ENCODE peak calls at places on chromosome 11, in six cellular contexts. One of them, this sample, is unnamed.
A peak's percentile ranks its signal among the peaks of the same experiment; 100 is the strongest.

GRCh38 chr11:70611166-70611565 is 212.8 kb downstream of the CTTN start:
- DNase-seq in CD4-positive, alpha-beta T cell: no peak
- DNase-seq in AG04449: no peak
- DNase-seq in IMR-90: no peak
- DNase-seq in mammary epithelial cell: no peak
- DNase-seq in fibroblast of villous mesenchyme: no peak
- DNase-seq in this sample: no peak

GRCh38 chr11:15551897-15552851 is 437.5 kb downstream of the INSC start:
- DNase-seq in CD4-positive, alpha-beta T cell: no peak
- DNase-seq in AG04449: no peak
- DNase-seq in IMR-90: no peak
- DNase-seq in mammary epithelial cell: no peak
- DNase-seq in fibroblast of villous mesenchyme: no peak
- DNase-seq in this sample: no peak

GRCh38 chr11:22340803-22341581 is 2.8 kb downstream of the SLC17A6 start:
- DNase-seq in CD4-positive, alpha-beta T cell: no peak
- DNase-seq in AG04449: no peak
- DNase-seq in IMR-90: no peak
- DNase-seq in mammary epithelial cell: no peak
- DNase-seq in fibroblast of villous mesenchyme: no peak
- DNase-seq in this sample: no peak

GRCh38 chr11:78392854-78393253 is 24.8 kb downstream of the GAB2 start:
- DNase-seq in CD4-positive, alpha-beta T cell: no peak
- DNase-seq in AG04449: no peak
- DNase-seq in IMR-90: no peak
- DNase-seq in mammary epithelial cell: no peak
- DNase-seq in fibroblast of villous mesenchyme: no peak
- DNase-seq in this sample: no peak

GRCh38 chr11:86629070-86629706 is 43.2 kb downstream of the ME3 start:
- DNase-seq in CD4-positive, alpha-beta T cell: no peak
- DNase-seq in AG04449: no peak
- DNase-seq in IMR-90: peak; percentile 66
- DNase-seq in mammary epithelial cell: no peak
- DNase-seq in fibroblast of villous mesenchyme: peak; percentile 86
- DNase-seq in this sample: no peak

GRCh38 chr11:95218149-95218548 is 12.9 kb downstream of the SESN3 start:
- DNase-seq in CD4-positive, alpha-beta T cell: no peak
- DNase-seq in AG04449: no peak
- DNase-seq in IMR-90: no peak
- DNase-seq in mammary epithelial cell: no peak
- DNase-seq in fibroblast of villous mesenchyme: no peak
- DNase-seq in this sample: no peak

GRCh38 chr11:79313513-79313912 is 127.3 kb downstream of the TENM4 start:
- DNase-seq in CD4-positive, alpha-beta T cell: no peak
- DNase-seq in AG04449: no peak
- DNase-seq in IMR-90: no peak
- DNase-seq in mammary epithelial cell: no peak
- DNase-seq in fibroblast of villous mesenchyme: no peak
- DNase-seq in this sample: no peak

GRCh38 chr11:2419638-2420501 is 19.3 kb downstream of the TSSC4 start:
- DNase-seq in CD4-positive, alpha-beta T cell: peak; percentile 51
- DNase-seq in AG04449: no peak
- DNase-seq in IMR-90: peak; percentile 72
- DNase-seq in mammary epithelial cell: peak; percentile 22
- DNase-seq in fibroblast of villous mesenchyme: peak; percentile 78
- DNase-seq in this sample: no peak

GRCh38 chr11:3147257-3147619 is 17.9 kb downstream of the OSBPL5 start:
- DNase-seq in CD4-positive, alpha-beta T cell: no peak
- DNase-seq in AG04449: no peak
- DNase-seq in IMR-90: no peak
- DNase-seq in mammary epithelial cell: no peak
- DNase-seq in fibroblast of villous mesenchyme: no peak
- DNase-seq in this sample: no peak

GRCh38 chr11:86551286-86551685 is 121.1 kb downstream of the ME3 start:
- DNase-seq in CD4-positive, alpha-beta T cell: no peak
- DNase-seq in AG04449: peak; percentile 82
- DNase-seq in IMR-90: peak; percentile 95
- DNase-seq in mammary epithelial cell: peak; percentile 81
- DNase-seq in fibroblast of villous mesenchyme: peak; percentile 93
- DNase-seq in this sample: no peak

GRCh38 chr11:130047141-130047540 is 22.6 kb upstream of the APLP2 start:
- DNase-seq in CD4-positive, alpha-beta T cell: no peak
- DNase-seq in AG04449: no peak
- DNase-seq in IMR-90: peak; percentile 29
- DNase-seq in mammary epithelial cell: peak; percentile 23
- DNase-seq in fibroblast of villous mesenchyme: no peak
- DNase-seq in this sample: no peak

GRCh38 chr11:122285021-122285420 is 169.0 kb upstream of the BLID start:
- DNase-seq in CD4-positive, alpha-beta T cell: no peak
- DNase-seq in AG04449: no peak
- DNase-seq in IMR-90: peak; percentile 69
- DNase-seq in mammary epithelial cell: no peak
- DNase-seq in fibroblast of villous mesenchyme: no peak
- DNase-seq in this sample: no peak

GRCh38 chr11:86218125-86219081 is 26.1 kb upstream of the EED start:
- DNase-seq in CD4-positive, alpha-beta T cell: peak; percentile 42
- DNase-seq in AG04449: no peak
- DNase-seq in IMR-90: peak; percentile 76
- DNase-seq in mammary epithelial cell: peak; percentile 55
- DNase-seq in fibroblast of villous mesenchyme: peak; percentile 79
- DNase-seq in this sample: peak; percentile 61

GRCh38 chr11:20459865-20460264 is 72.3 kb downstream of the PRMT3 start:
- DNase-seq in CD4-positive, alpha-beta T cell: no peak
- DNase-seq in AG04449: no peak
- DNase-seq in IMR-90: no peak
- DNase-seq in mammary epithelial cell: no peak
- DNase-seq in fibroblast of villous mesenchyme: peak; percentile 50
- DNase-seq in this sample: no peak
- TF ChIP-seq CTCF in CD4-positive, alpha-beta T cell: no peak
- TF ChIP-seq CTCF in AG04449: no peak
- TF ChIP-seq CTCF in IMR-90: no peak
- TF ChIP-seq CTCF in mammary epithelial cell: no peak
- TF ChIP-seq CTCF in fibroblast of villous mesenchyme: no peak
- TF ChIP-seq CTCF in this sample: no peak

DNA sequence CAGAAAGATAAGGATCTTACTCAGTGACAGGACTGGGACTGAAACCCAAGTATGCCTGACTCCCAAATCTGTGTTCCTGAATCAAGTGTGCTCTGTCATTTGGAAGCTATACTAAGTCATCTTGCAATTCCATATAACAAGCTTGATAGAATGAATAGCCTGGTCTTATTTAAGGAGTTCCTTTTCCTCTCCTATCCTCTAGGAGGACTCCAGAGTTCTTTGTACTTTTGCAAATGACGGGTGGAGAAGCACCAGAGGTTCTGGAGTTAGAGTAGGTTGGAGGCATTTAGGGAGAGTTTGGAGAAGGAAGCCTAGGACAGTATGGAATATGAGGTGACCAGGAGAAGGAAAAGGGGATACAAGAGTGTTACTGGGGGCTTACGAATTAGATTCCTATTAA is 92.9 kb upstream of the RCN1 start:
- DNase-seq in CD4-positive, alpha-beta T cell: no peak
- DNase-seq in AG04449: no peak
- DNase-seq in IMR-90: no peak
- DNase-seq in mammary epithelial cell: no peak
- DNase-seq in fibroblast of villous mesenchyme: no peak
- DNase-seq in this sample: no peak
- TF ChIP-seq CTCF in CD4-positive, alpha-beta T cell: no peak
- TF ChIP-seq CTCF in AG04449: no peak
- TF ChIP-seq CTCF in IMR-90: no peak
- TF ChIP-seq CTCF in mammary epithelial cell: no peak
- TF ChIP-seq CTCF in fibroblast of villous mesenchyme: no peak
- TF ChIP-seq CTCF in this sample: no peak

DNA sequence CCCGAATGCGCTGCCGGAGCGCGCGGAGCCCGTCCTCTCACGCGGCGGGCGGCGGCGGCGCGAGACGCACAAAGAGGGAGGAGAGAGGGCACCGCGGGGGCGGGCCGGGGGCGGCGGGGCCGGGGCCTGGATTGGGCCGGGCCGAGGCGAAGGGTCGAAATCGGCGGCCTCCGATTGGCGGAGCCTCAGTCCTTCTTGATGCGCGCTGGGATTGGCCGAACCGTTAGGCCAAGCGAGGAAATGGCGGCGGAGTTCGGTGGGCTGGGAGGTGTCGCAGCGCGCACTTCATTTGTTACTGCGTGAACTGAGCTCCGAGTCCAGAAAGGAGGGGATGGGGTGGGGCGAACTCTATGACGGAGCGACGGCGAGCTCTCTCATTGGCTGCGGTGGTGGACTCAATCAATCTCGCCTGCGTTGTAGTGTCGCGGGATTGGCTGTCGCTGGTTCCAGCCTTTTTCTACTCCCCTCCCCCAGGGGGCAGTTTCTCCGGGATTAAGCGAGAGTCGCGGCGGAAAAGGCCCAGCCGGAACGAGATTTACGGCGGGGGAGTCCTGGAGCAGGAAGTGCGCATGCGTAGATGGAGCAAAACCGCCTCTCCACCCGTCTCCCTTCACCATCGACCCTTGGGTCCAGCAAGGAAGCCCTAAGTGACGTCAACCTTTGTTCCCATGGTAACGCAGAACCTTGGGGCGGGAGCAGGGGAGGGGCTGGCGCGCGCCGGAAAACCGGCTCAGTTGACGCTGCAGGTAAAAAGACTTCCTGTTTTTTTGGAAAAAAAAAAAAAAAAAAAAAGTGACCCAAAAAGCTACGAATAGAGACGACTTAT is at the start of gene SF1:
- DNase-seq in CD4-positive, alpha-beta T cell: peak; percentile 97
- DNase-seq in AG04449: peak; percentile 97
- DNase-seq in IMR-90: peak; percentile 100
- DNase-seq in mammary epithelial cell: peak; percentile 100
- DNase-seq in fibroblast of villous mesenchyme: peak; percentile 100
- DNase-seq in this sample: peak; percentile 60
- TF ChIP-seq CTCF in CD4-positive, alpha-beta T cell: no peak
- TF ChIP-seq CTCF in AG04449: no peak
- TF ChIP-seq CTCF in IMR-90: peak; percentile 20
- TF ChIP-seq CTCF in mammary epithelial cell: no peak
- TF ChIP-seq CTCF in fibroblast of villous mesenchyme: no peak
- TF ChIP-seq CTCF in this sample: no peak

GRCh38 chr11:34653031-34653430 is 32.1 kb downstream of the EHF start:
- DNase-seq in CD4-positive, alpha-beta T cell: no peak
- DNase-seq in AG04449: no peak
- DNase-seq in IMR-90: no peak
- DNase-seq in mammary epithelial cell: no peak
- DNase-seq in fibroblast of villous mesenchyme: no peak
- DNase-seq in this sample: no peak

GRCh38 chr11:34652191-34652958 is 31.5 kb downstream of the EHF start:
- DNase-seq in CD4-positive, alpha-beta T cell: no peak
- DNase-seq in AG04449: no peak
- DNase-seq in IMR-90: peak; percentile 13
- DNase-seq in mammary epithelial cell: peak; percentile 36
- DNase-seq in fibroblast of villous mesenchyme: peak; percentile 56
- DNase-seq in this sample: no peak

GRCh38 chr11:34654491-34655334 is 33.8 kb downstream of the EHF start:
- DNase-seq in CD4-positive, alpha-beta T cell: no peak
- DNase-seq in AG04449: no peak
- DNase-seq in IMR-90: peak; percentile 66
- DNase-seq in mammary epithelial cell: peak; percentile 71
- DNase-seq in fibroblast of villous mesenchyme: peak; percentile 88
- DNase-seq in this sample: no peak

GRCh38 chr11:34655335-34656008 is 34.6 kb downstream of the EHF start:
- DNase-seq in CD4-positive, alpha-beta T cell: no peak
- DNase-seq in AG04449: peak; percentile 52
- DNase-seq in IMR-90: peak; percentile 97
- DNase-seq in mammary epithelial cell: peak; percentile 76
- DNase-seq in fibroblast of villous mesenchyme: peak; percentile 59
- DNase-seq in this sample: no peak

DNA sequence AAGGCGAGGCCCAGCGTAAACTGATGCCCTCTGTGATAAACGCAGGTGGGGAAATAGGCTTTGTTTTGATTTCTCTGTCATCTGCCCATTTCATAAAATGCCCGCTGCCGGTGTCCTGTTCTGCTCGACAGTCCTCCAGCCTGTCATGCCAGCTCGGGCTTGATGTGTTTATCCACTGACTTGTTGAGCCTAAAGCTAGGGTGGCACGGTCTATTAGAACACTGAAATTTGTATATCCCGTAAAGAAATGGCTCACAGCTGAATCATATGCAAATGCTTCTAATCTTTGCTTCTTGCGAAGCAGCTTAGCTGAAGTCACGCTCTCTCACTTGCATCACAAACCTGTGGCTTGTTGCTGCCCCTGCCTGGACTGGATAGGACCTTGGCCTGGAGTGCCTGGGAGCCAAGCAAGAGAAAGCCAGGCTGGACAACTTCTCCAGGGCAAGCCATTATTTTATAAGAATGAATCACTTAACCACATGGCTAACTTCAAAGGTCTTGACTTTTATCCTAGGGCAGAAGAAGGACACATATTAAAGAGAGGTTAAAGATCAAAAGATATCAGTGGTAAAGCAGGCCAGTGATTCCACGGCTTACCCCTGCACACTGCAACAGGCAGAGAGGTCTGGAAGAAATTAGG is 33.1 kb downstream of the EHF start:
- DNase-seq in CD4-positive, alpha-beta T cell: no peak
- DNase-seq in AG04449: peak; percentile 77
- DNase-seq in IMR-90: peak; percentile 99
- DNase-seq in mammary epithelial cell: peak; percentile 98
- DNase-seq in fibroblast of villous mesenchyme: peak; percentile 99
- DNase-seq in this sample: no peak
- TF ChIP-seq CTCF in CD4-positive, alpha-beta T cell: no peak
- TF ChIP-seq CTCF in AG04449: peak; percentile 4
- TF ChIP-seq CTCF in IMR-90: peak; percentile 32
- TF ChIP-seq CTCF in mammary epithelial cell: peak; percentile 50
- TF ChIP-seq CTCF in fibroblast of villous mesenchyme: peak; percentile 11
- TF ChIP-seq CTCF in this sample: no peak

GRCh38 chr11:1387961-1388762 is 1.6 kb upstream of the BRSK2 start:
- DNase-seq in CD4-positive, alpha-beta T cell: no peak
- DNase-seq in AG04449: no peak
- DNase-seq in IMR-90: no peak
- DNase-seq in mammary epithelial cell: no peak
- DNase-seq in fibroblast of villous mesenchyme: no peak
- DNase-seq in this sample: no peak

GRCh38 chr11:1389932-1390587 is at the start of gene BRSK2:
- DNase-seq in CD4-positive, alpha-beta T cell: no peak
- DNase-seq in AG04449: no peak
- DNase-seq in IMR-90: no peak
- DNase-seq in mammary epithelial cell: no peak
- DNase-seq in fibroblast of villous mesenchyme: no peak
- DNase-seq in this sample: no peak

GRCh38 chr11:1390603-1391164 is 950 bp downstream of the BRSK2 start:
- DNase-seq in CD4-positive, alpha-beta T cell: no peak
- DNase-seq in AG04449: no peak
- DNase-seq in IMR-90: peak; percentile 5
- DNase-seq in mammary epithelial cell: no peak
- DNase-seq in fibroblast of villous mesenchyme: peak; percentile 9
- DNase-seq in this sample: no peak

GRCh38 chr11:1388763-1389102 is 1.0 kb upstream of the BRSK2 start:
- DNase-seq in CD4-positive, alpha-beta T cell: no peak
- DNase-seq in AG04449: no peak
- DNase-seq in IMR-90: no peak
- DNase-seq in mammary epithelial cell: no peak
- DNase-seq in fibroblast of villous mesenchyme: no peak
- DNase-seq in this sample: no peak

GRCh38 chr11:1389103-1389931 is 417 bp upstream of the BRSK2 start:
- DNase-seq in CD4-positive, alpha-beta T cell: peak; percentile 98
- DNase-seq in AG04449: peak; percentile 55
- DNase-seq in IMR-90: peak; percentile 93
- DNase-seq in mammary epithelial cell: peak; percentile 92
- DNase-seq in fibroblast of villous mesenchyme: peak; percentile 96
- DNase-seq in this sample: peak; percentile 62
- TF ChIP-seq CTCF in CD4-positive, alpha-beta T cell: peak; percentile 19
- TF ChIP-seq CTCF in AG04449: peak; percentile 39
- TF ChIP-seq CTCF in IMR-90: peak; percentile 27
- TF ChIP-seq CTCF in mammary epithelial cell: no peak
- TF ChIP-seq CTCF in fibroblast of villous mesenchyme: peak; percentile 22
- TF ChIP-seq CTCF in this sample: peak; percentile 3

This sample was measured in D721Med.